ENCODE peak calls at places on chromosomes 1 and 21, in seven cellular contexts. P is MCF 10A, S is MM.1S, H is cardiac muscle cell, K is breast epithelium, X is AG04449, J is transverse colon. W is an unnamed sample.

GRCh38 chr1:221766210-221766609 is 24.3 kb upstream of the DUSP10 start:
- DNase-seq in P (no peak), K (no peak), J (no peak), H (peak; percentile 24), X (peak; percentile 16), S (no peak), W (peak; percentile 81)

GRCh38 chr1:167997037-167997575 is 60.2 kb upstream of the MPC2 start:
- DNase-seq in X (no peak), P (no peak), S (no peak), H (no peak), K (no peak), J (no peak), W (no peak)

GRCh38 chr1:156510709-156511108 is 10.1 kb upstream of the MEF2D start:
- DNase-seq in J (peak; percentile 82), P (peak; percentile 98), S (peak; percentile 4), H (peak; percentile 88), K (peak; percentile 87), X (peak; percentile 74), W (no peak)

GRCh38 chr1:218164111-218164929 is 120.8 kb upstream of the RRP15 start:
- DNase-seq in S (peak; percentile 93), J (peak; percentile 37), H (peak; percentile 38), K (no peak), X (no peak), P (no peak), W (no peak)

GRCh38 chr1:93605812-93606512 is 75.7 kb downstream of the BCAR3 start:
- DNase-seq in K (no peak), S (no peak), X (no peak), P (peak; percentile 90), H (peak; percentile 89), J (no peak), W (peak; percentile 67)

GRCh38 chr1:207866471-207867135 is 44.3 kb downstream of the CD34 start:
- DNase-seq in H (peak; percentile 59), S (no peak), P (no peak), K (peak; percentile 71), J (peak; percentile 54), X (no peak), W (no peak)

GRCh38 chr1:225822655-225823403 is 12.9 kb downstream of the EPHX1 start:
- DNase-seq in K (no peak), S (no peak), X (no peak), J (no peak), H (no peak), P (no peak), W (no peak)

GRCh38 chr1:118881751-118882150 is 106.4 kb downstream of the TBX15 start:
- DNase-seq in K (no peak), H (no peak), S (no peak), X (no peak), J (no peak), P (no peak), W (no peak)

GRCh38 chr1:39898648-39899603 is 2.8 kb downstream of the MYCL start:
- DNase-seq in K (no peak), J (peak; percentile 44), X (no peak), H (peak; percentile 84), S (no peak), P (peak; percentile 55), W (no peak)

GRCh38 chr1:81967957-81968356 is 167.2 kb downstream of the ADGRL2 start:
- DNase-seq in P (no peak), J (no peak), X (no peak), K (no peak), S (no peak), H (no peak), W (no peak)

GRCh38 chr1:59779949-59780348 is 34.8 kb upstream of the HOOK1 start:
- DNase-seq in P (no peak), X (no peak), H (no peak), J (no peak), S (no peak), K (no peak), W (no peak)

GRCh38 chr1:22428672-22429071 is 23.0 kb upstream of the ZBTB40 start:
- DNase-seq in H (peak; percentile 70), S (peak; percentile 69), X (no peak), K (no peak), P (peak; percentile 45), J (peak; percentile 20), W (no peak)

GRCh38 chr1:34398916-34399275 is 222.2 kb downstream of the C1orf94 start:
- DNase-seq in H (no peak), X (no peak), P (no peak), K (no peak), J (no peak), S (no peak), W (no peak)
- TF ChIP-seq CTCF in H (no peak), X (no peak), P (no peak), K (no peak), J (no peak), S (peak; percentile 4), W (no peak)

DNA sequence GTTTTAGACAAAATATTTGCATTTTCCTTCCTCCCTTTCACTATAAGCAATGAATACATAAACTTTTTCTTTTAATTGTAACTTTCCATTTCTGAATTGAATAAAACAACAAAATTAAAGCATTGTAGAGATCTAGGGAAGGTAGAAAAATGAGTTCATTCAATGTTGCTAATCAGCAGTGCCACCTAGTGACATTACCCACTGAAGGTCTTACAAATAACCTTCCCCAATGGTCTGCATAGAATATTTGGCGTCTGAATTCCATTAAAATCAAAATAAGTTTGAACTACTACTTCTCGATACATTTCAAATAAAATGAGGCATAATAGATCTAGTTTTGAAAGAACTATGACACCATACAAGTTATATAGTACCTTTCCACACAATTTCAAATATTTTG is 19.6 kb downstream of the FH start:
- DNase-seq in H (peak; percentile 58), X (no peak), P (peak; percentile 65), K (no peak), S (peak; percentile 29), J (no peak), W (peak; percentile 23)
- TF ChIP-seq CTCF in H (peak; percentile 60), X (peak; percentile 58), P (peak; percentile 84), K (no peak), S (peak; percentile 55), J (no peak), W (peak; percentile 70)

GRCh38 chr21:27476696-27477095 is 509.8 kb upstream of the ADAMTS5 start:
- DNase-seq in X (peak; percentile 19), K (no peak), S (no peak), H (peak; percentile 67), P (peak; percentile 5), J (no peak), W (peak; percentile 38)
- TF ChIP-seq CTCF in X (peak; percentile 47), K (peak; percentile 12), S (no peak), H (peak; percentile 64), P (peak; percentile 22), J (peak; percentile 32), W (peak; percentile 76)

GRCh38 chr21:41364308-41364707 is 2.5 kb downstream of the MX2 start:
- DNase-seq in K (no peak), J (no peak), H (no peak), X (no peak), S (no peak), P (no peak), W (no peak)

GRCh38 chr21:41368361-41369104 is 6.7 kb downstream of the MX2 start:
- DNase-seq in P (no peak), H (no peak), J (no peak), X (no peak), S (no peak), K (peak; percentile 35), W (no peak)

GRCh38 chr21:41367598-41368360 is 6.0 kb downstream of the MX2 start:
- DNase-seq in K (peak; percentile 22), S (no peak), J (no peak), H (peak; percentile 29), P (no peak), X (no peak), W (no peak)

GRCh38 chr21:41365377-41366107 is 3.7 kb downstream of the MX2 start:
- DNase-seq in J (no peak), H (no peak), P (no peak), X (no peak), S (no peak), K (no peak), W (no peak)

DNA sequence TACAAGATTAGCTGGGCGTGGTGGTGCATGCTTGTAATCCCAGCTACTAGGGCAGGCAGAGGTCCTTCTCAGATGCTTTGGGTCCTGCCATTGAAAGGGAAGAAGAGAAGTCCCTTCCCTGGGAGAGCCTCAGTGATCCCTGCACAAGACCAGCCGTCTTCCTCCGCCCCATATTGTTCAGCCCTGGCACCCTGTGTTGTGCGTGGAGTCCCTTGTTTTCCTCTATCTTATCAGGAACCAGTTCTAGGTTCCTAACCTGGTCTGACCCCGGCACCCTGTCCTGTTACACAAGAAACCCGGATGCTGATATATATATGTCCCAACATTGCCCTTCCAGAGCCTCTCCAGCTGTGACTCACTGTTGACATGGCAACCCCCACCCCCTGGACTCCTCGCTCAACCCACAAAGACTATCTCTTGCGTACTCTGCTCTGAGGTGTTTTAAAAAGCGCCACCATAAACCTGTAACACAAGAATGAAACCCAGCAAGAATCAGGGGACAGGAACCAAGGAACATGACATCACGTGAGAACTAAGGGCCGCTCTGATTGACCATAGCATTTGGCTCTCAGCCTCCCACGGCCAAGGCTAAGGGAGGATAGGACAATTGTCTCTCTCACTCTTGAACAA is 4.8 kb downstream of the MX2 start:
- DNase-seq in H (peak; percentile 94), K (peak; percentile 48), X (peak; percentile 29), P (peak; percentile 89), J (peak; percentile 74), S (no peak), W (no peak)
- TF ChIP-seq CTCF in H (no peak), K (no peak), X (no peak), P (no peak), J (no peak), S (no peak), W (no peak)

GRCh38 chr1:241229216-241229615 is 127.8 kb downstream of the RGS7 start:
- DNase-seq in H (no peak), X (no peak), S (no peak), P (no peak), J (peak; percentile 54), K (no peak), W (peak; percentile 12)
- TF ChIP-seq CTCF in H (no peak), X (no peak), S (no peak), P (no peak), J (no peak), K (no peak), W (no peak)

DNA sequence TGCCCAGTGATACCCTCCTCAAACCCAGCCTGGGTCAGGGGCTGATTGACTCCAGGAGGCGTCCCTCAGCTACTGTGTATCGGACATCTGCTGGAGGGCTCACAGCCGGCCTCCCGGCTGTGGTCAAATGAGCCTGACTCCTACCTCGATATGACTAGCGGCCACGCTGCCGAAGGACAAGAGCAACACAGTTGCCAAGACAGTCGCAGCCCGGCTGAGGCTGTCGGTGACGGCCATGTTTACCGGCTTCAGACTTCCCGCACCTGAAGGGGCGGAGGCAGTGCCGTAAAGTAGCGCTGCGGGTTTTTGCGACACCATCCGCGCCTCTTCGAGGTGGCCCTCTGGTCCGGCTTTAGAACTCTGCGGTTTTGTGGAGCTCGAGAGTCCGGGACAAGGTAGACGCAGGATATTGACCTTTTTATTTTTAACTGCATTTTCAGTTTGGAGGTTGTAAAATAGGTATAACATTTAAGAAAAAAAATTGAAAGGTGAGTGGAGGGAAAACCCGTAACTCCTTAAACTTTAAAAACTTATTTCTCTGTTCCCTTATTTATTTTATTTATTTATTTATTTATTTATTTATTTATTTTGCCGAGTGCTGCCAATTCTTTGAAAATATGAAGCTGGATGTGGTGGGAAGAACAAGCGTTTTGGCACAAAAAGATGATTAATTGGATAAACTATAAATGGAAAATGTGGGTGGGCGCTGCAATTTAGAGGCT is at the start of gene PIGK:
- DNase-seq in X (peak; percentile 24), H (peak; percentile 89), K (peak; percentile 88), S (peak; percentile 93), J (peak; percentile 93), P (peak; percentile 88), W (peak; percentile 56)
- TF ChIP-seq CTCF in X (no peak), H (no peak), K (no peak), S (no peak), J (no peak), P (no peak), W (peak; percentile 19)